ENCODE peak calls at places on chromosomes 3 and 15, in eight cellular contexts. H, Q, I, O, B, R, Z and U are unnamed samples.

GRCh38 chr3:75342425-75342824 is 321.7 kb upstream of the FRG2C start:
- DNase-seq in H (no peak), Q (no peak), I (no peak), O (no peak), B (no peak), R (no peak), Z (no peak), U (no peak)

GRCh38 chr3:185846041-185846440 is 21.2 kb upstream of the IGF2BP2 start:
- DNase-seq in H (no peak), Q (no peak), I (no peak), O (no peak), B (no peak), R (no peak), Z (no peak), U (no peak)

GRCh38 chr3:107431048-107431297 is 53.7 kb downstream of the CCDC54 start:
- DNase-seq in H (no peak), Q (peak), I (no peak), O (peak), B (no peak), R (peak), Z (no peak), U (peak)

GRCh38 chr3:65758871-65759598 is 279.7 kb downstream of the MAGI1 start:
- DNase-seq in H (peak), Q (no peak), I (no peak), O (no peak), B (no peak), R (no peak), Z (no peak), U (no peak)

GRCh38 chr3:136114421-136114820 is 81.7 kb downstream of the MSL2 start:
- DNase-seq in H (peak), Q (no peak), I (no peak), O (no peak), B (no peak), R (no peak), Z (peak), U (no peak)

GRCh38 chr3:4987374-4988296 is 8.4 kb downstream of the BHLHE40 start:
- DNase-seq in H (no peak), Q (no peak), I (no peak), O (no peak), B (no peak), R (no peak), Z (no peak), U (no peak)

GRCh38 chr3:70757658-70758057 is 445.2 kb upstream of the MDFIC2 start:
- DNase-seq in H (no peak), Q (no peak), I (no peak), O (no peak), B (no peak), R (no peak), Z (no peak), U (no peak)

GRCh38 chr3:43686700-43687498 is 3.8 kb upstream of the ABHD5 start:
- DNase-seq in H (no peak), Q (no peak), I (no peak), O (no peak), B (no peak), R (no peak), Z (no peak), U (peak)

GRCh38 chr3:51622402-51622801 is 48.6 kb upstream of the TEX264 start:
- DNase-seq in H (no peak), Q (no peak), I (no peak), O (no peak), B (no peak), R (no peak), Z (no peak), U (no peak)

GRCh38 chr15:71647479-71647792 is 162.9 kb upstream of the NR2E3 start:
- DNase-seq in H (no peak), Q (no peak), I (no peak), O (no peak), B (no peak), R (no peak), Z (no peak), U (no peak)

GRCh38 chr3:158205994-158206393 is 96.1 kb downstream of the RSRC1 start:
- DNase-seq in H (no peak), Q (no peak), I (no peak), O (no peak), B (no peak), R (no peak), Z (no peak), U (no peak)

GRCh38 chr3:11724615-11725339 is 81.1 kb upstream of the VGLL4 start:
- DNase-seq in H (no peak), Q (no peak), I (no peak), O (no peak), B (peak), R (no peak), Z (no peak), U (no peak)